ENCODE peak calls at places on chromosomes 7 and 10, in five cellular contexts. One of them, this sample, is unnamed.

GRCh38 chr10:10657139-10657760 is 360.4 kb upstream of the CELF2 start:
- DNase-seq in GM04504: no peak
- DNase-seq in prostate gland: no peak
- DNase-seq in GM23248: peak; percentile 20
- DNase-seq in adipocyte: no peak
- DNase-seq in this sample: no peak

GRCh38 chr7:115476666-115477065 is 553.9 kb downstream of the TFEC start:
- DNase-seq in adipocyte: peak; percentile 38
- DNase-seq in GM04504: no peak
- DNase-seq in prostate gland: no peak
- DNase-seq in GM23248: peak; percentile 23
- DNase-seq in this sample: peak; percentile 8

GRCh38 chr7:101202603-101202918 is 1.7 kb upstream of the MOGAT3 start:
- DNase-seq in adipocyte: no peak
- DNase-seq in GM23248: no peak
- DNase-seq in prostate gland: no peak
- DNase-seq in GM04504: no peak
- DNase-seq in this sample: no peak

GRCh38 chr10:102334106-102334505 is 61.4 kb upstream of the NFKB2 start:
- DNase-seq in GM04504: no peak
- DNase-seq in adipocyte: peak; percentile 7
- DNase-seq in prostate gland: no peak
- DNase-seq in GM23248: no peak
- DNase-seq in this sample: peak; percentile 38

GRCh38 chr10:132746801-132747625 is 38.9 kb downstream of the NKX6-2 start:
- DNase-seq in GM23248: no peak
- DNase-seq in prostate gland: no peak
- DNase-seq in adipocyte: no peak
- DNase-seq in GM04504: no peak
- DNase-seq in this sample: no peak

GRCh38 chr7:139687980-139688632 is 89.7 kb downstream of the HIPK2 start:
- DNase-seq in adipocyte: peak; percentile 14
- DNase-seq in GM23248: peak; percentile 49
- DNase-seq in GM04504: no peak
- DNase-seq in prostate gland: no peak
- DNase-seq in this sample: peak; percentile 44

GRCh38 chr7:52838981-52839411 is 196.4 kb upstream of the POM121L12 start:
- DNase-seq in prostate gland: no peak
- DNase-seq in adipocyte: no peak
- DNase-seq in GM04504: no peak
- DNase-seq in GM23248: no peak
- DNase-seq in this sample: no peak

GRCh38 chr7:12805518-12805928 is 118.1 kb downstream of the ARL4A start:
- DNase-seq in GM23248: no peak
- DNase-seq in adipocyte: no peak
- DNase-seq in GM04504: no peak
- DNase-seq in prostate gland: no peak
- DNase-seq in this sample: no peak

GRCh38 chr7:28144266-28144665 is 36.3 kb downstream of the JAZF1 start:
- DNase-seq in GM04504: no peak
- DNase-seq in prostate gland: no peak
- DNase-seq in adipocyte: no peak
- DNase-seq in GM23248: no peak
- DNase-seq in this sample: no peak

GRCh38 chr10:66277481-66277880 is 648.4 kb upstream of the LRRTM3 start:
- DNase-seq in adipocyte: no peak
- DNase-seq in prostate gland: no peak
- DNase-seq in GM23248: no peak
- DNase-seq in GM04504: no peak
- DNase-seq in this sample: no peak

GRCh38 chr10:84230359-84230758 is 5.0 kb upstream of the LRIT2 start:
- DNase-seq in adipocyte: no peak
- DNase-seq in GM23248: no peak
- DNase-seq in GM04504: no peak
- DNase-seq in prostate gland: peak; percentile 22
- DNase-seq in this sample: no peak

GRCh38 chr7:13034693-13035092 is 347.3 kb downstream of the ARL4A start:
- DNase-seq in GM23248: no peak
- DNase-seq in GM04504: no peak
- DNase-seq in adipocyte: no peak
- DNase-seq in prostate gland: no peak
- DNase-seq in this sample: no peak

GRCh38 chr10:71854031-71854430 is 3.0 kb upstream of the PSAP start:
- DNase-seq in GM23248: peak; percentile 73
- DNase-seq in adipocyte: peak; percentile 28
- DNase-seq in prostate gland: no peak
- DNase-seq in GM04504: no peak
- DNase-seq in this sample: peak; percentile 61

GRCh38 chr7:75624134-75624832 is 114.5 kb downstream of the HIP1 start:
- DNase-seq in GM23248: peak; percentile 57
- DNase-seq in GM04504: peak; percentile 46
- DNase-seq in prostate gland: no peak
- DNase-seq in adipocyte: peak; percentile 26
- DNase-seq in this sample: peak; percentile 43

GRCh38 chr10:61791216-61791615 is 110.3 kb upstream of the ARID5B start:
- DNase-seq in prostate gland: no peak
- DNase-seq in adipocyte: peak; percentile 63
- DNase-seq in GM04504: peak; percentile 48
- DNase-seq in GM23248: peak; percentile 29
- DNase-seq in this sample: peak; percentile 94

GRCh38 chr7:73842248-73842895 is at the start of gene METTL27:
- DNase-seq in GM23248: peak; percentile 98
- DNase-seq in adipocyte: peak; percentile 98
- DNase-seq in GM04504: peak; percentile 84
- DNase-seq in prostate gland: peak; percentile 95
- DNase-seq in this sample: peak; percentile 94

GRCh38 chr7:41491752-41492405 is 211.0 kb downstream of the INHBA start:
- DNase-seq in adipocyte: no peak
- DNase-seq in prostate gland: no peak
- DNase-seq in GM23248: no peak
- DNase-seq in GM04504: no peak
- DNase-seq in this sample: peak; percentile 70

GRCh38 chr10:34734918-34735317 is 80.2 kb downstream of the PARD3 start:
- DNase-seq in GM04504: no peak
- DNase-seq in prostate gland: no peak
- DNase-seq in GM23248: no peak
- DNase-seq in adipocyte: no peak
- DNase-seq in this sample: no peak

GRCh38 chr7:50068850-50069551 is 24.0 kb downstream of the ZPBP start:
- DNase-seq in GM04504: no peak
- DNase-seq in prostate gland: peak; percentile 66
- DNase-seq in adipocyte: peak; percentile 42
- DNase-seq in GM23248: peak; percentile 85
- DNase-seq in this sample: peak; percentile 18

GRCh38 chr7:99003419-99003818 is 125.1 kb downstream of the TRRAP start:
- DNase-seq in GM23248: no peak
- DNase-seq in adipocyte: no peak
- DNase-seq in prostate gland: no peak
- DNase-seq in GM04504: no peak
- DNase-seq in this sample: no peak

GRCh38 chr10:132551093-132551807 is 13.7 kb downstream of the INPP5A start:
- DNase-seq in GM23248: no peak
- DNase-seq in GM04504: no peak
- DNase-seq in adipocyte: no peak
- DNase-seq in prostate gland: no peak
- DNase-seq in this sample: no peak

GRCh38 chr10:14074062-14074884 is 256.5 kb downstream of the FRMD4A start:
- DNase-seq in GM04504: peak; percentile 100
- DNase-seq in GM23248: peak; percentile 100
- DNase-seq in prostate gland: peak; percentile 89
- DNase-seq in adipocyte: peak; percentile 99
- DNase-seq in this sample: peak; percentile 100

GRCh38 chr7:148336411-148336810 is 254.2 kb upstream of the C7orf33 start:
- DNase-seq in adipocyte: no peak
- DNase-seq in prostate gland: no peak
- DNase-seq in GM04504: no peak
- DNase-seq in GM23248: no peak
- DNase-seq in this sample: no peak

GRCh38 chr7:98352621-98353020 is 48.3 kb downstream of the BAIAP2L1 start:
- DNase-seq in GM04504: peak; percentile 79
- DNase-seq in GM23248: peak; percentile 95
- DNase-seq in adipocyte: peak; percentile 75
- DNase-seq in prostate gland: peak; percentile 17
- DNase-seq in this sample: peak; percentile 77

GRCh38 chr7:129279757-129280156 is 54.9 kb downstream of the AHCYL2 start:
- DNase-seq in GM04504: no peak
- DNase-seq in adipocyte: no peak
- DNase-seq in prostate gland: no peak
- DNase-seq in GM23248: no peak
- DNase-seq in this sample: no peak

GRCh38 chr10:44949127-44949802 is 10.3 kb upstream of the RASSF4 start:
- DNase-seq in GM23248: no peak
- DNase-seq in prostate gland: no peak
- DNase-seq in GM04504: no peak
- DNase-seq in adipocyte: no peak
- DNase-seq in this sample: no peak

GRCh38 chr7:47568569-47568968 is 13.3 kb downstream of the TNS3 start:
- DNase-seq in GM04504: no peak
- DNase-seq in adipocyte: no peak
- DNase-seq in GM23248: no peak
- DNase-seq in prostate gland: no peak
- DNase-seq in this sample: no peak

GRCh38 chr10:11149499-11149898 is 131.8 kb downstream of the CELF2 start:
- DNase-seq in adipocyte: no peak
- DNase-seq in prostate gland: no peak
- DNase-seq in GM23248: no peak
- DNase-seq in GM04504: no peak
- DNase-seq in this sample: no peak

GRCh38 chr10:124728830-124729661 is 15.1 kb downstream of the FAM53B start:
- DNase-seq in GM04504: no peak
- DNase-seq in GM23248: no peak
- DNase-seq in prostate gland: no peak
- DNase-seq in adipocyte: no peak
- DNase-seq in this sample: no peak

GRCh38 chr7:74479066-74479781 is 25.5 kb downstream of the GTF2IRD1 start:
- DNase-seq in GM04504: no peak
- DNase-seq in prostate gland: no peak
- DNase-seq in GM23248: peak; percentile 59
- DNase-seq in adipocyte: peak; percentile 55
- DNase-seq in this sample: peak; percentile 15

GRCh38 chr10:12448340-12448728 is 99.0 kb downstream of the CAMK1D start:
- DNase-seq in adipocyte: no peak
- DNase-seq in prostate gland: no peak
- DNase-seq in GM04504: no peak
- DNase-seq in GM23248: no peak
- DNase-seq in this sample: no peak

GRCh38 chr7:98836811-98837631 is 32.8 kb downstream of the TMEM130 start:
- DNase-seq in prostate gland: no peak
- DNase-seq in GM23248: peak; percentile 45
- DNase-seq in adipocyte: peak; percentile 34
- DNase-seq in GM04504: no peak
- DNase-seq in this sample: peak; percentile 14

GRCh38 chr7:2231992-2232765 is 566 bp downstream of the MAD1L1 start:
- DNase-seq in GM23248: peak; percentile 59
- DNase-seq in adipocyte: peak; percentile 53
- DNase-seq in GM04504: no peak
- DNase-seq in prostate gland: no peak
- DNase-seq in this sample: peak; percentile 21

GRCh38 chr10:57260175-57260574 is 899.1 kb upstream of the ZWINT start:
- DNase-seq in GM23248: no peak
- DNase-seq in prostate gland: no peak
- DNase-seq in adipocyte: no peak
- DNase-seq in GM04504: no peak
- DNase-seq in this sample: no peak

GRCh38 chr10:88974446-88975376 is 15.9 kb upstream of the FAS start:
- DNase-seq in GM04504: no peak
- DNase-seq in GM23248: peak; percentile 56
- DNase-seq in adipocyte: peak; percentile 68
- DNase-seq in prostate gland: no peak
- DNase-seq in this sample: peak; percentile 48

GRCh38 chr10:113743594-113743993 is 7.9 kb upstream of the PLEKHS1 start:
- DNase-seq in GM04504: no peak
- DNase-seq in GM23248: no peak
- DNase-seq in adipocyte: peak; percentile 7
- DNase-seq in prostate gland: no peak
- DNase-seq in this sample: peak; percentile 54